ENCODE peak calls at places on chromosomes 13 and 19, in seven cellular contexts. A is lower leg skin, V is AG04449, Y is neural progenitor cell, K is bronchial epithelial cell, J is tibial nerve, S is endodermal cell. M is an unnamed sample.

GRCh38 chr13:73738626-73739025 is 395.6 kb downstream of the KLF12 start:
- DNase-seq in S (no peak), A (no peak), V (no peak), J (no peak), Y (no peak), K (no peak), M (no peak)

GRCh38 chr13:36885901-36886300 is 34.1 kb downstream of the SMAD9 start:
- DNase-seq in V (no peak), A (no peak), J (no peak), Y (no peak), K (no peak), S (no peak), M (no peak)

GRCh38 chr19:49664171-49665070 is 1.2 kb downstream of the IRF3 start:
- DNase-seq in S (peak), J (peak), K (peak), A (peak), V (no peak), Y (peak), M (peak)

GRCh38 chr19:4861147-4861546 is 6.3 kb downstream of the PLIN3 start:
- DNase-seq in A (peak), K (no peak), Y (no peak), S (no peak), J (no peak), V (no peak), M (no peak)

GRCh38 chr13:35164324-35164932 is 222.4 kb downstream of the NBEA start:
- DNase-seq in J (no peak), K (peak), A (no peak), S (no peak), Y (peak), V (no peak), M (peak)

GRCh38 chr13:46126074-46126473 is 21.2 kb upstream of the CPB2 start:
- DNase-seq in J (no peak), A (no peak), S (no peak), Y (no peak), V (no peak), K (no peak), M (no peak)

GRCh38 chr13:50419896-50420295 is 404.7 kb downstream of the KCNRG start:
- DNase-seq in J (no peak), K (no peak), A (no peak), Y (no peak), V (no peak), S (no peak), M (no peak)

GRCh38 chr19:1867359-1867724 is 4.0 kb upstream of the KLF16 start:
- DNase-seq in A (no peak), J (no peak), S (no peak), K (no peak), Y (no peak), V (no peak), M (no peak)

GRCh38 chr13:31773538-31773937 is 34.2 kb downstream of the RXFP2 start:
- DNase-seq in V (no peak), S (no peak), Y (no peak), A (no peak), J (no peak), K (peak), M (no peak)

GRCh38 chr13:71517004-71517403 is 350.0 kb downstream of the DACH1 start:
- DNase-seq in A (no peak), S (no peak), Y (no peak), V (no peak), K (peak), J (no peak), M (no peak)

GRCh38 chr19:42269518-42270345 is 680 bp downstream of the CIC start:
- DNase-seq in V (no peak), Y (no peak), A (no peak), J (no peak), S (no peak), K (no peak), M (no peak)

GRCh38 chr19:7874080-7874856 is at the start of gene PRR36:
- DNase-seq in J (no peak), S (peak), Y (peak), A (no peak), K (no peak), V (no peak), M (no peak)

GRCh38 chr13:108957369-108958012 is 328.1 kb downstream of the MYO16 start:
- DNase-seq in Y (peak), A (no peak), J (no peak), K (peak), S (no peak), V (peak), M (no peak)
- TF ChIP-seq CTCF in Y (no peak), A (no peak), J (no peak), K (no peak), S (peak), V (no peak), M (no peak)

GRCh38 chr19:45496349-45496953 is 396 bp downstream of the RTN2 start:
- DNase-seq in Y (peak), A (no peak), V (no peak), S (peak), K (no peak), J (no peak), M (no peak)

GRCh38 chr19:45497791-45498190 is 452 bp upstream of the PPM1N start:
- DNase-seq in J (no peak), A (no peak), V (no peak), S (peak), K (no peak), Y (peak), M (no peak)

GRCh38 chr19:45500918-45501729 is 2.9 kb downstream of the PPM1N start:
- DNase-seq in J (no peak), Y (no peak), K (no peak), A (no peak), S (peak), V (no peak), M (no peak)

GRCh38 chr19:45499196-45500180 is 1.2 kb downstream of the PPM1N start:
- DNase-seq in J (no peak), S (peak), V (no peak), K (peak), Y (peak), A (peak), M (peak)

DNA sequence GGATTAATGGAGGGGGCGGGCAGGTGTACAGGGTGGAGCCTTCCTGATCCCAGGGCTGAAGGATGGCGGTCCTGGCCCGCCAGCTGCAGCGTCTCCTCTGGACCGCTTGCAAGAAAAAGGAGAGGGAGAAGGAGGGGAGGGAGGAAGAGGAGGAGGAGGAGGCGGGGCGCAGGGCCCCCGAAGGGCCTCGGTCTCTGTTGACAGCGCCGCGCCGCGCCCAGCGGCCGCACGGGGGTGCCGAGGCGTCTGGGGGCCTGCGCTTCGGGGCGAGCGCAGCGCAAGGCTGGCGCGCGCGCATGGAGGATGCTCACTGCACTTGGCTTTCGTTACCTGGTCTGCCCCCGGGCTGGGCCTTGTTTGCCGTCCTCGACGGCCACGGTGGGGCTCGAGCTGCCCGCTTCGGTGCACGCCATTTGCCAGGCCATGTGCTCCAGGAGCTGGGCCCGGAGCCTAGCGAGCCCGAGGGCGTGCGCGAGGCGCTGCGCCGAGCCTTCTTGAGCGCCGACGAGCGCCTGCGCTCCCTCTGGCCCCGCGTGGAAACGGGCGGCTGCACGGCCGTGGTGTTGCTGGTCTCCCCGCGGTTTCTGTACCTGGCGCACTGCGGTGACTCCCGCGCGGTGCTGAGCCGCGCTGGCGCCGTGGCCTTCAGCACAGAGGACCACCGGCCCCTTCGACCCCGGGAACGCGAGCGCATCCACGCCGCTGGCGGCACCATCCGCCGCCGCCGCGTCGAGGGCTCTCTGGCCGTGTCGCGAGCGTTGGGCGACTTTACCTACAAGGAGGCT is at the start of gene PPM1N:
- DNase-seq in V (no peak), S (peak), Y (peak), J (no peak), A (no peak), K (no peak), M (peak)
- TF ChIP-seq CTCF in V (no peak), S (peak), Y (peak), J (no peak), A (no peak), K (peak), M (peak)

GRCh38 chr13:33158830-33159229 is 126.7 kb downstream of the STARD13 start:
- DNase-seq in J (no peak), A (no peak), S (no peak), Y (no peak), K (no peak), V (no peak), M (no peak)

GRCh38 chr13:33153421-33154381 is 131.9 kb downstream of the STARD13 start:
- DNase-seq in V (no peak), Y (peak), A (no peak), K (peak), S (peak), J (no peak), M (no peak)

GRCh38 chr13:33158271-33158670 is 127.3 kb downstream of the STARD13 start:
- DNase-seq in K (no peak), V (no peak), Y (no peak), J (no peak), S (no peak), A (no peak), M (no peak)

GRCh38 chr13:33152389-33152788 is 133.2 kb downstream of the STARD13 start:
- DNase-seq in K (no peak), V (no peak), A (no peak), S (no peak), Y (no peak), J (no peak), M (no peak)

GRCh38 chr13:33154911-33155310 is 130.6 kb downstream of the STARD13 start:
- DNase-seq in Y (no peak), K (no peak), V (no peak), J (no peak), A (no peak), S (no peak), M (no peak)
- TF ChIP-seq CTCF in Y (no peak), K (no peak), V (no peak), J (no peak), A (no peak), S (no peak), M (no peak)

GRCh38 chr19:54429545-54430227 is 14.4 kb downstream of the TTYH1 start:
- DNase-seq in Y (peak), A (no peak), J (no peak), V (no peak), K (no peak), S (peak), M (no peak)

GRCh38 chr19:54432144-54432738 is 16.8 kb upstream of the LENG8 start:
- DNase-seq in V (no peak), J (no peak), A (no peak), S (peak), Y (no peak), K (peak), M (no peak)

GRCh38 chr19:54429176-54429495 is 13.9 kb downstream of the TTYH1 start:
- DNase-seq in A (no peak), Y (no peak), K (no peak), J (no peak), V (no peak), S (peak), M (no peak)

GRCh38 chr19:54431255-54431838 is 16.1 kb downstream of the TTYH1 start:
- DNase-seq in K (peak), Y (no peak), J (no peak), V (no peak), A (no peak), S (no peak), M (no peak)

GRCh38 chr19:54430306-54431254 is 15.3 kb downstream of the TTYH1 start:
- DNase-seq in S (peak), J (no peak), K (no peak), A (no peak), Y (peak), V (no peak), M (no peak)
- TF ChIP-seq CTCF in S (peak), J (no peak), K (peak), A (no peak), Y (peak), V (no peak), M (no peak)

DNA sequence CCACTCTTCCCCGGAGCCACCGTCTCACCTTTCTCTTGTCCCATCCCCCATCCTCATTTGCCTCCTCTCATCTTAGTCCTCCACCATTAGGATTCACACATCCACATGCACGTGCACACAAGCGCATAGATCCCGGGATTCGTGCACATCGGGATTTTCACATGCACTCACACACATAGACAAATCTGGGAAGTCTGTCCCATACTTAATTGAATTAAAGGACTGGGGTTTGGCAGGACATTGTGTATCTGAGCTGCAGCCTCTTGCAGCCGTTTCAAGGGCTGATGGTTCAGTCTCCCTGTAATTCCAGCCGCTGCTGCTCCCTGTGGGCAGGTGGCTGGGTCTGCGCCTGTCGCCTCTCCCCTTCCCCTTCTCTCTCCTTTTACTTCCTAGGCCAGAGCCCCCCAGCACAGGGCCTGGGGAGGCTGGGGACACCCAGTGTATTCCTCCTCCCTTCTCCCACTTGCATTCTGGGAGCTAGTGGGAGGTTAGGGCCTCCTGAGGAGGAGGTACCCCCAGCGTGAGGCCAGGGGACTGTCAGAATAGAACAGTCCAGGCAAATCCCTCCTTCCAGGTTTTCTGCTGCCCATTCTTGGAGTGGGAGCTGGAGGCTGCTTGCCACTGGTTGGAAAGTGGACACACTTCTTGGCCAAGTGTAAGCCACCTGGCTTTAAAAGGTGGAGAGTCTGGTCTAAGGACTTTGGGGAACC is 43.6 kb downstream of the LYL1 start:
- DNase-seq in Y (peak), J (no peak), K (no peak), V (no peak), A (no peak), S (peak), M (no peak)
- TF ChIP-seq CTCF in Y (peak), J (no peak), K (no peak), V (peak), A (no peak), S (peak), M (no peak)

DNA sequence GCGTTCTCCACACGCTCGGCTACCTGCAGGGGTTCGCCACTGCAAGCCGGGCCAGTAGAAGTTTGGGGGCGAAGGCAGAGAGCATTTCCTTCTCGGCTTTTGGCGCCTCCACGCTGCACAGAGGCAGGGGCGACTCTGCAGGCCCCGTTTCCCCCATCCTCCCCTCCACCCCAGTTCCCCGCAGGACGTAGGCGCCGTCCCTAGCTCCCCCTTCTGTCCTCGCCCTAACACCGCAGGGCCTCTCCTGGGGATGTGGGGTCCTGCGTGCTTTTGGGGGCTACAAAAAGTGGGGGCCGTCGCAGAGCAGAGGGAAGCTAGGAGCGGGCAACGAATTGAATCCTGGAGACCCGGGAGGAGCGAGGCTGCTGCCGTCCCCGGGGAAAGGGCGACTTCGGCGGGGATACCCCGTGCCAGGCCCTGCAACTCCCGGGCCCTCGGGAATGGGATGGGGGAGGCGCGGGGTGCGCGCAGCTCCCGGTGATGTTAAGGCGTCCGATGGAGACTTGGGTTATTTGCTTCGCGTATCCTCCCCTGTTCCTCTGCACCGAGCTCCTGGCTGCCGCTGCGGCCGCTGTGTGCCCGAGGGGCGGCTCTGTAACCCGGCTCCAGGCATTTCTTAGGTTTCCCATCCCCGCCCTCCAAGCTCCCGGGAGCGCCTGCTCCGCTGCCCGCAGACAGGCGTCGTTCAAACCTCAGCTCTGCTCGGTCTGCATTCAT is 255.9 kb upstream of the SOX21 start:
- DNase-seq in S (peak), V (no peak), Y (peak), J (no peak), A (no peak), K (peak), M (no peak)
- TF ChIP-seq CTCF in S (no peak), V (peak), Y (peak), J (no peak), A (no peak), K (no peak), M (no peak)

GRCh38 chr19:51663650-51664049 is 17.0 kb upstream of the SIGLEC14 start:
- DNase-seq in V (no peak), Y (no peak), S (no peak), A (no peak), J (no peak), K (no peak), M (no peak)

GRCh38 chr19:51660975-51661600 is 14.5 kb upstream of the SIGLEC14 start:
- DNase-seq in A (peak), J (peak), V (peak), K (peak), S (peak), Y (peak), M (peak)

GRCh38 chr19:51664131-51664530 is 17.5 kb upstream of the SIGLEC14 start:
- DNase-seq in A (no peak), Y (no peak), J (no peak), S (no peak), K (no peak), V (no peak), M (no peak)

GRCh38 chr19:51668167-51668566 is 21.5 kb upstream of the SIGLEC14 start:
- DNase-seq in V (no peak), K (no peak), A (no peak), J (no peak), Y (no peak), S (no peak), M (no peak)

GRCh38 chr19:51664997-51665396 is 18.4 kb upstream of the SIGLEC14 start:
- DNase-seq in V (no peak), A (no peak), J (no peak), S (no peak), Y (no peak), K (peak), M (no peak)
- TF ChIP-seq CTCF in V (no peak), A (no peak), J (no peak), S (peak), Y (no peak), K (peak), M (no peak)

DNA sequence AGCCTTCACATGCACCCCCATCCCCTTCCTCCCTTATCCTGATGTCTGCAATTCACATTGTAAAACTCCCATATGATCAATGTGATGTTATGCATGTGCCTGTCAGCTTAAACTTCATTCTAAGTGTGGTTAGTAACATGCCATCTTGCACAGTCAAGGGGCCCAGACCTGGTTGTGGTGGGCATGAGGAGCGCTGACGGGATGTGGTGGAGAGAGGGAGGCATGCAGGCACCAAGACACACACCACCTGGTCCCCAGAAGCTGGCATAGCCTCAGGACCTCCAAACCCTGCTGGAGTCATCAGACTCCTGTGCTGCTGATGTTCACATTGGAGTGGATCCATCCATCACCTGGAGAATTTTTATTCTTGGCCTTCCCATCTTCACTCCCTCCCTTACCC is 90.5 kb upstream of the ABCC4 start:
- DNase-seq in V (no peak), J (no peak), Y (no peak), A (no peak), S (no peak), K (no peak), M (no peak)
- TF ChIP-seq CTCF in V (no peak), J (no peak), Y (no peak), A (no peak), S (no peak), K (no peak), M (no peak)

GRCh38 chr13:98869408-98870090 is 108.3 kb downstream of the DOCK9 start:
- DNase-seq in A (no peak), K (peak), S (no peak), J (no peak), Y (no peak), V (no peak), M (peak)
- TF ChIP-seq CTCF in A (no peak), K (peak), S (peak), J (no peak), Y (peak), V (no peak), M (peak)

M was measured in GM12865.